ENCODE peak calls at places on chromosome 17, in nine cellular contexts. H is AG10803, R is AG04450, G is mammary epithelial cell, S is foreskin fibroblast, B is tibial artery, K is astrocyte of the cerebellum, I is kidney epithelial cell, V is H9. U is an unnamed sample.

GRCh38 chr17:65047939-65048338 is 8.6 kb downstream of the GNA13 start:
- DNase-seq in H (no peak), B (no peak), S (no peak), G (no peak), V (no peak), K (no peak), I (no peak), R (no peak), U (no peak)

GRCh38 chr17:34235389-34236028 is 19.6 kb upstream of the CCL2 start:
- DNase-seq in S (peak; percentile 37), B (peak; percentile 68), H (no peak), G (no peak), V (no peak), I (no peak), R (no peak), K (no peak), U (no peak)

GRCh38 chr17:76940293-76940692 is 72.1 kb downstream of the MGAT5B start:
- DNase-seq in S (no peak), H (no peak), V (peak; percentile 82), I (no peak), B (no peak), R (no peak), K (no peak), G (no peak), U (no peak)

GRCh38 chr17:57892820-57893595 is 43.2 kb upstream of the MRPS23 start:
- DNase-seq in K (peak; percentile 94), R (peak; percentile 86), B (peak; percentile 98), H (peak; percentile 100), G (peak; percentile 95), S (peak; percentile 100), V (peak; percentile 80), I (peak; percentile 92), U (peak; percentile 73)

GRCh38 chr17:77555741-77556291 is 402.7 kb upstream of the TNRC6C start:
- DNase-seq in I (peak; percentile 10), G (peak; percentile 21), R (no peak), K (peak; percentile 12), S (no peak), B (peak; percentile 28), H (no peak), V (no peak), U (no peak)

GRCh38 chr17:1179635-1180433 is at the start of gene ABR:
- DNase-seq in G (peak; percentile 25), K (no peak), S (peak; percentile 71), H (peak; percentile 24), R (no peak), V (peak; percentile 77), I (no peak), B (no peak), U (no peak)

GRCh38 chr17:42072323-42073187 is 22.2 kb upstream of the C17orf113 start:
- DNase-seq in S (no peak), G (no peak), H (no peak), B (no peak), K (no peak), R (no peak), V (no peak), I (no peak), U (peak; percentile 66)

GRCh38 chr17:14214271-14214670 is 22.4 kb downstream of the CDRT15 start:
- DNase-seq in H (peak; percentile 61), G (no peak), R (no peak), S (peak; percentile 30), I (no peak), K (no peak), V (no peak), B (no peak), U (no peak)

GRCh38 chr17:19433727-19434340 is 22.8 kb downstream of the RNF112 start:
- DNase-seq in H (no peak), V (no peak), B (no peak), K (no peak), G (no peak), R (no peak), I (no peak), S (no peak), U (no peak)
- TF ChIP-seq CTCF in H (no peak), V (peak; percentile 59), B (no peak), K (no peak), G (no peak), R (no peak), I (no peak), S (no peak), U (peak; percentile 6)

GRCh38 chr17:47745037-47745380 is 12.0 kb downstream of the TBX21 start:
- DNase-seq in K (no peak), H (no peak), R (no peak), G (no peak), I (no peak), B (no peak), V (no peak), S (no peak), U (no peak)

GRCh38 chr17:47741109-47741792 is 8.2 kb downstream of the TBX21 start:
- DNase-seq in B (no peak), S (no peak), H (no peak), I (no peak), V (peak; percentile 24), R (no peak), K (no peak), G (no peak), U (no peak)

GRCh38 chr17:47744168-47745036 is 11.4 kb downstream of the TBX21 start:
- DNase-seq in B (no peak), G (no peak), H (no peak), V (no peak), I (no peak), K (no peak), R (no peak), S (no peak), U (no peak)

GRCh38 chr17:47741793-47742145 is 8.7 kb downstream of the TBX21 start:
- DNase-seq in B (no peak), K (no peak), I (no peak), S (no peak), R (no peak), H (no peak), G (no peak), V (peak; percentile 5), U (no peak)

DNA sequence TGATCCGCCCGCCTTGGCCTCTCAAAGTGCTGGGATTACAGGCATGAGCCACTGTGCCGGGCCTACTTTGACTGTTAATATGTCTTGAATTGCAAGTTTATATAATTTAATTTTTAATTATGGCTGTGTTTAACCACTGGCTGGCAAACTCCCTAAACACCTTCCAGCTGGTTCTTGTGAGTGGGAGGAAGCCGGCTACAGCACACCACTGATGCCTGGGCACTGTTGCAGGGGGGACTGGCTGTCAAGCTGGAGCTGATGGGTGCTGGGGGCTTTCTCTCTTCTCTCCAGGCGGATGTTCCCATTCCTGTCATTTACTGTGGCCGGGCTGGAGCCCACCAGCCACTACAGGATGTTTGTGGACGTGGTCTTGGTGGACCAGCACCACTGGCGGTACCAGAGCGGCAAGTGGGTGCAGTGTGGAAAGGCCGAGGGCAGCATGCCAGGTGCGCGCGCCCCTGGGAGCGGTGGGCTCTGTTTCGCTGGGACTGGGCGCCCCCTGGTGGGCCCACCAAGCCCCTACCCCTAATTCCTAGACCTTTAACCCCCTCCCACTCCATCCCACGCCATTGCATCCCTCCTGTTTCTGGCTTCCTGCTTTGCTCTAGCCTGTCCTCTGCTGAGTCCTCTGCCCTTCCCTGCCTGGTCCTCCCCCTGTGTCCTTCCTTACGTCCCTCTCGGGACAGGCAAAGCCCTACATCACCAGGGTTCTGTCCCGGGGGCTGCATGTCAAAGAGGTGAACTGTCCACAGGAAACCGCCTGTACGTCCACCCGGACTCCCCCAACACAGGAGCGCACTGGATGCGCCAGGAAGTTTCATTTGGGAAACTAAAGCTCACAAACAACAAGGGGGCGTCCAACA is 9.5 kb downstream of the TBX21 start:
- DNase-seq in I (no peak), V (peak; percentile 85), K (no peak), R (no peak), B (no peak), G (no peak), H (no peak), S (no peak), U (peak; percentile 79)
- TF ChIP-seq CTCF in I (peak; percentile 58), V (peak; percentile 91), K (peak; percentile 47), R (peak; percentile 32), B (no peak), G (peak; percentile 22), H (peak; percentile 10), S (peak; percentile 4), U (peak; percentile 94)

GRCh38 chr17:81439926-81440450 is 44.7 kb downstream of the BAHCC1 start:
- DNase-seq in I (no peak), H (no peak), K (no peak), V (no peak), B (no peak), S (no peak), R (no peak), G (no peak), U (no peak)

GRCh38 chr17:81438688-81439087 is 43.4 kb downstream of the BAHCC1 start:
- DNase-seq in H (no peak), G (no peak), B (no peak), I (no peak), K (no peak), S (no peak), V (no peak), R (no peak), U (no peak)

GRCh38 chr17:81442791-81443190 is 47.5 kb downstream of the BAHCC1 start:
- DNase-seq in S (no peak), B (no peak), V (no peak), K (no peak), R (no peak), I (no peak), G (no peak), H (no peak), U (no peak)

GRCh38 chr17:81438024-81438664 is 42.9 kb downstream of the BAHCC1 start:
- DNase-seq in K (no peak), B (no peak), R (no peak), I (no peak), S (no peak), G (no peak), V (no peak), H (no peak), U (no peak)

GRCh38 chr17:81440511-81441244 is 45.4 kb downstream of the BAHCC1 start:
- DNase-seq in H (no peak), R (no peak), V (peak; percentile 93), S (no peak), B (no peak), G (no peak), K (no peak), I (no peak), U (peak; percentile 90)
- TF ChIP-seq CTCF in H (peak; percentile 38), R (peak; percentile 55), V (peak; percentile 86), S (peak; percentile 43), B (no peak), G (peak; percentile 33), K (peak; percentile 60), I (peak; percentile 79), U (peak; percentile 98)

GRCh38 chr17:81859906-81860755 is at the start of gene P4HB:
- DNase-seq in B (peak; percentile 54), I (peak; percentile 100), R (no peak), S (peak; percentile 36), G (no peak), H (no peak), V (no peak), K (no peak), U (no peak)

GRCh38 chr17:81858170-81858966 is 2.0 kb downstream of the P4HB start:
- DNase-seq in K (no peak), I (no peak), G (no peak), S (no peak), R (no peak), V (no peak), B (no peak), H (no peak), U (no peak)

GRCh38 chr17:81858967-81859905 is 1.1 kb downstream of the P4HB start:
- DNase-seq in K (no peak), S (peak; percentile 38), R (no peak), G (no peak), H (peak; percentile 17), V (no peak), I (no peak), B (no peak), U (no peak)

GRCh38 chr17:81863123-81863675 is 2.9 kb upstream of the P4HB start:
- DNase-seq in H (peak; percentile 53), R (no peak), S (no peak), V (no peak), B (no peak), G (no peak), K (no peak), I (no peak), U (no peak)

GRCh38 chr17:81860756-81861568 is 627 bp upstream of the P4HB start:
- DNase-seq in B (peak; percentile 98), I (no peak), H (peak; percentile 100), S (peak; percentile 100), K (peak; percentile 100), R (peak; percentile 100), G (peak; percentile 100), V (peak; percentile 100), U (peak; percentile 100)
- TF ChIP-seq CTCF in B (peak; percentile 19), I (no peak), H (no peak), S (no peak), K (no peak), R (no peak), G (no peak), V (no peak), U (no peak)

U was measured in WERI-Rb-1.